ENCODE peak calls at places on chromosomes 2 and 18, in four cellular contexts. One of them, this sample, is unnamed.

GRCh38 chr2:222433381-222434173 is 9.2 kb downstream of the SGPP2 start:
- DNase-seq in HepG2: no peak
- DNase-seq in H1: peak; percentile 48
- DNase-seq in GM12878: no peak
- DNase-seq in this sample: no peak

GRCh38 chr2:150109028-150109427 is 378.4 kb downstream of the RND3 start:
- DNase-seq in HepG2: no peak
- DNase-seq in H1: no peak
- DNase-seq in GM12878: no peak
- DNase-seq in this sample: no peak

GRCh38 chr2:29014811-29015414 is 33.8 kb downstream of the TOGARAM2 start:
- DNase-seq in HepG2: no peak
- DNase-seq in H1: no peak
- DNase-seq in GM12878: no peak
- DNase-seq in this sample: no peak

GRCh38 chr2:16069933-16070647 is 129.7 kb downstream of the MYCN start:
- DNase-seq in HepG2: peak; percentile 91
- DNase-seq in H1: no peak
- DNase-seq in GM12878: no peak
- DNase-seq in this sample: no peak

GRCh38 chr18:41681138-41681881 is 273.7 kb upstream of the PIK3C3 start:
- DNase-seq in HepG2: no peak
- DNase-seq in H1: no peak
- DNase-seq in GM12878: no peak
- DNase-seq in this sample: no peak

GRCh38 chr2:109282865-109283264 is 153.9 kb downstream of the SH3RF3 start:
- DNase-seq in HepG2: no peak
- DNase-seq in H1: no peak
- DNase-seq in GM12878: no peak
- DNase-seq in this sample: no peak

GRCh38 chr2:48129256-48129950 is 223.1 kb upstream of the FBXO11 start:
- DNase-seq in HepG2: no peak
- DNase-seq in H1: no peak
- DNase-seq in GM12878: no peak
- DNase-seq in this sample: no peak

GRCh38 chr18:10798727-10799435 is 273.1 kb downstream of the NAPG start:
- DNase-seq in HepG2: peak; percentile 19
- DNase-seq in H1: no peak
- DNase-seq in GM12878: no peak
- DNase-seq in this sample: no peak

GRCh38 chr2:199384043-199384442 is 73.7 kb downstream of the SATB2 start:
- DNase-seq in HepG2: no peak
- DNase-seq in H1: no peak
- DNase-seq in GM12878: no peak
- DNase-seq in this sample: no peak

GRCh38 chr2:216773072-216773471 is 77.7 kb upstream of the IGFBP5 start:
- DNase-seq in HepG2: no peak
- DNase-seq in H1: no peak
- DNase-seq in GM12878: no peak
- DNase-seq in this sample: no peak

GRCh38 chr2:73985318-73986084 is 791 bp downstream of the TET3 start:
- DNase-seq in HepG2: peak; percentile 31
- DNase-seq in H1: no peak
- DNase-seq in GM12878: no peak
- DNase-seq in this sample: peak; percentile 90

GRCh38 chr18:48161201-48161910 is 230.9 kb upstream of the SMAD2 start:
- DNase-seq in HepG2: no peak
- DNase-seq in H1: peak; percentile 87
- DNase-seq in GM12878: no peak
- DNase-seq in this sample: peak; percentile 97

GRCh38 chr2:24984912-24985311 is 13.2 kb upstream of the DNAJC27 start:
- DNase-seq in HepG2: no peak
- DNase-seq in H1: no peak
- DNase-seq in GM12878: no peak
- DNase-seq in this sample: peak; percentile 80

GRCh38 chr2:129904532-129905446 is 74.7 kb upstream of the RAB6C start:
- DNase-seq in HepG2: no peak
- DNase-seq in H1: peak; percentile 24
- DNase-seq in GM12878: no peak
- DNase-seq in this sample: peak; percentile 19

GRCh38 chr2:33033524-33034150 is 86.9 kb downstream of the LTBP1 start:
- DNase-seq in HepG2: no peak
- DNase-seq in H1: no peak
- DNase-seq in GM12878: no peak
- DNase-seq in this sample: peak; percentile 39
- TF ChIP-seq TCF12 in HepG2: no peak
- TF ChIP-seq TCF12 in H1: no peak
- TF ChIP-seq TCF12 in GM12878: no peak
- TF ChIP-seq TCF12 in this sample: peak; percentile 23

GRCh38 chr2:134406311-134406710 is 152.4 kb downstream of the MGAT5 start:
- DNase-seq in HepG2: no peak
- DNase-seq in H1: no peak
- DNase-seq in GM12878: no peak
- DNase-seq in this sample: no peak
- TF ChIP-seq TCF12 in HepG2: no peak
- TF ChIP-seq TCF12 in H1: no peak
- TF ChIP-seq TCF12 in GM12878: no peak
- TF ChIP-seq TCF12 in this sample: no peak

GRCh38 chr2:137964066-137964858 is at the start of gene HNMT:
- DNase-seq in HepG2: peak; percentile 100
- DNase-seq in H1: peak; percentile 53
- DNase-seq in GM12878: no peak
- DNase-seq in this sample: peak; percentile 59
- TF ChIP-seq TCF12 in HepG2: no peak
- TF ChIP-seq TCF12 in H1: no peak
- TF ChIP-seq TCF12 in GM12878: no peak
- TF ChIP-seq TCF12 in this sample: no peak

DNA sequence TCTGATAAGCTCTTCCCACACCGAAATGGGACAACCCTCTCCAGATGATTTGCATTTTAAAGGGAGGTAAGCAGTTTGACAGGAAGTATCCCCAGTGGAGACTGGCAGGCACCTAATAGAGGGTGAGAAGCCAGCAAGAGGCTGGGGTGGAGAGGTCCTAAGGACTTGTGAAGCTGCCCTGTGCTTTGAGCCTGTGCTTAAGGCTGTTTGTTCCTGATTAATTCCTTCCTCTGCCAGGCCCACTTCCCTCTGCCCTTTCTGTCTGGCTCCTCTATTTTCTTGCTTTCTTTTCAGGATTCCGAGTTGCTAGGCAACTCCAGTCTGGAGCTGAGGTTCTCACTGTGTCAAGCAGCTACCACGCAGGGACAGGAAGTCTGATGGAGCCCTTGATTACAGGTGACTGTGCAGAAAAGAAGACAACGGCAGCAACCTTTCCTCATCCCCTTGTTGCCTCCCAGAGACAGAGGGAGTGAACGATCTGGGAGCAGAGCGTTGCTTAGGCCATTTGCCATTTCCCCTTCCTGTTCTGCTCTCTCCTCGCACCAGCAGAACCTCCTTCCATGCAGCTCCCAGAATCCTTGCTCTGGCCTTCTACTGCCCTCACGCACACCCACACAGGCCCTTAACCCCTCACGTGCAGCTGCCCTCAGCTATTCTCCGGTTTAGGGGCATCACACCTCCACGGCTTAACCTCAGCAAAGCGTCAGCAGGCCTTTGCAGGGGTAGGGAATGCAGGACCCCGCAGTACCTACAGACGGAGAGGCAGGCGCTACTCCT is 103.6 kb upstream of the CELF4 start:
- DNase-seq in HepG2: no peak
- DNase-seq in H1: no peak
- DNase-seq in GM12878: no peak
- DNase-seq in this sample: peak; percentile 30
- TF ChIP-seq TCF12 in HepG2: no peak
- TF ChIP-seq TCF12 in H1: no peak
- TF ChIP-seq TCF12 in GM12878: no peak
- TF ChIP-seq TCF12 in this sample: no peak

GRCh38 chr2:209772316-209772715 is 684 bp downstream of the UNC80 start:
- DNase-seq in HepG2: no peak
- DNase-seq in H1: no peak
- DNase-seq in GM12878: no peak
- DNase-seq in this sample: peak; percentile 82
- TF ChIP-seq TCF12 in HepG2: no peak
- TF ChIP-seq TCF12 in H1: no peak
- TF ChIP-seq TCF12 in GM12878: no peak
- TF ChIP-seq TCF12 in this sample: no peak

DNA sequence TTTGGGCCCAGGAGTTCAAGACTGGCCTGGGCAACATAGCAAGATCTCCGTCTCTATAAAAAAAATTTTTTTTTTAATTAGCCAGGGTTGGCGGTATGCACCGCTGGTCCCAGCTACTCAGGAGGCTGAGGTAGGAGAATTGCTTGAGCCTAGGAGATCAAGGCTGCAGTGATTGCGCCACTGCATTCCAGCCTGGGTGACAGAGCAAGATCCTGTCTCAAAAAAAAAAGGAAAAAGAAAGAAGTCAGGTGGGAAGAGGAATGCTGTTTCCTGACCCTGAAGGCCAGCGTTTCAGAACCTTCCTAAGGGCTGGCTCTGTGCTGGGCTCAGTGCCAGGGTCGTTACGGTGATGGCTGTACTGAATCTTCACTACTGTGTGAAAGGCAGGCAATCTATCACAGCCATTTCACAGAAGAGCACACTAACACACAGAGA is 35.0 kb upstream of the AGAP1 start:
- DNase-seq in HepG2: peak; percentile 55
- DNase-seq in H1: no peak
- DNase-seq in GM12878: no peak
- DNase-seq in this sample: no peak
- TF ChIP-seq TCF12 in HepG2: no peak
- TF ChIP-seq TCF12 in H1: no peak
- TF ChIP-seq TCF12 in GM12878: no peak
- TF ChIP-seq TCF12 in this sample: no peak

GRCh38 chr18:6009751-6010150 is 114.4 kb upstream of the TMEM200C start:
- DNase-seq in HepG2: no peak
- DNase-seq in H1: no peak
- DNase-seq in GM12878: no peak
- DNase-seq in this sample: no peak
- TF ChIP-seq TCF12 in HepG2: no peak
- TF ChIP-seq TCF12 in H1: no peak
- TF ChIP-seq TCF12 in GM12878: no peak
- TF ChIP-seq TCF12 in this sample: no peak

GRCh38 chr18:68399721-68400120 is 315.2 kb downstream of the TMX3 start:
- DNase-seq in HepG2: no peak
- DNase-seq in H1: no peak
- DNase-seq in GM12878: no peak
- DNase-seq in this sample: no peak

GRCh38 chr18:68391801-68392200 is 323.1 kb downstream of the TMX3 start:
- DNase-seq in HepG2: no peak
- DNase-seq in H1: no peak
- DNase-seq in GM12878: no peak
- DNase-seq in this sample: no peak

GRCh38 chr18:68397241-68398035 is 317.5 kb downstream of the TMX3 start:
- DNase-seq in HepG2: no peak
- DNase-seq in H1: no peak
- DNase-seq in GM12878: no peak
- DNase-seq in this sample: no peak

DNA sequence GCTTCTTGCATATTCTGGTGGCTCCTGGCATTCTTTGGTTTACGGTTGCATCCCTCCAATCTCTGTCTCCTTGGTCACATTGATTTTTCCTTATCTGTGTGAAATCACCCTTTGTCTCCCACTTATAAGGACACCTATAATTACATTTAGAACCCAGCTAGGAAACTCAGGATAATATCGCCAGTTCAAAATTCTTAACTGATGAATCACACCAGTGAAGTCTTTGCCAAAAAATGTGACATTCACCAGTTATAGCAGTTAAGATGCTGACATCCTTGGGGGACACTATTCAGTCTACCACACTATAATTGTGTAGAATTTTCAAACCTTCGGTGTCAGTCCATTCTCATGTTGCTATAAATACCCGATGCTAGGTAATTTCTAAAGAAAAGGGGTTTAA is 320.2 kb downstream of the TMX3 start:
- DNase-seq in HepG2: no peak
- DNase-seq in H1: no peak
- DNase-seq in GM12878: no peak
- DNase-seq in this sample: no peak
- TF ChIP-seq TCF12 in HepG2: no peak
- TF ChIP-seq TCF12 in H1: no peak
- TF ChIP-seq TCF12 in GM12878: no peak
- TF ChIP-seq TCF12 in this sample: peak; percentile 68

GRCh38 chr18:77765468-77765867 is 515.8 kb downstream of the GALR1 start:
- DNase-seq in HepG2: peak; percentile 11
- DNase-seq in H1: peak; percentile 71
- DNase-seq in GM12878: no peak
- DNase-seq in this sample: peak; percentile 34
- TF ChIP-seq TCF12 in HepG2: no peak
- TF ChIP-seq TCF12 in H1: no peak
- TF ChIP-seq TCF12 in GM12878: no peak
- TF ChIP-seq TCF12 in this sample: no peak

This sample was measured in SK-N-SH.